ENCODE peak calls at places on chromosomes 6 and 20, in eight cellular contexts. Y, U, W, I, G, P, B and X are unnamed samples.

GRCh38 chr6:43847741-43848630 is 78.0 kb downstream of the VEGFA start:
- DNase-seq in Y (no peak), G (no peak), W (no peak), U (no peak), P (no peak), I (no peak), B (no peak), X (no peak)

GRCh38 chr20:32108814-32109391 is 611 bp upstream of the TM9SF4 start:
- DNase-seq in W (no peak), I (no peak), U (no peak), Y (no peak), G (no peak), P (no peak), B (no peak), X (no peak)

GRCh38 chr6:44668391-44668930 is 281.0 kb downstream of the CDC5L start:
- DNase-seq in B (no peak), U (no peak), I (no peak), G (no peak), Y (no peak), W (no peak), P (no peak), X (no peak)

GRCh38 chr20:1357921-1358671 is 29.2 kb upstream of the SDCBP2 start:
- DNase-seq in B (no peak), Y (no peak), I (no peak), U (no peak), G (no peak), W (peak; percentile 62), P (no peak), X (peak; percentile 49)

GRCh38 chr20:33249456-33249855 is 13.7 kb downstream of the BPIFA1 start:
- DNase-seq in I (no peak), G (no peak), B (no peak), U (no peak), P (no peak), W (no peak), Y (no peak), X (no peak)

GRCh38 chr20:34185766-34186620 is 55.2 kb upstream of the ASIP start:
- DNase-seq in I (no peak), G (no peak), B (peak; percentile 47), U (no peak), W (no peak), Y (no peak), P (no peak), X (peak; percentile 46)

GRCh38 chr6:137820952-137821351 is 46.1 kb upstream of the TNFAIP3 start:
- DNase-seq in B (no peak), W (no peak), Y (no peak), G (no peak), P (no peak), I (no peak), U (no peak), X (peak; percentile 86)

GRCh38 chr6:135655055-135655454 is 157.5 kb upstream of the AHI1 start:
- DNase-seq in U (no peak), W (peak; percentile 31), B (no peak), P (no peak), I (no peak), G (no peak), Y (no peak), X (no peak)

GRCh38 chr20:1958426-1958825 is 35.4 kb downstream of the PDYN start:
- DNase-seq in I (no peak), P (no peak), Y (no peak), G (no peak), W (no peak), B (no peak), U (no peak), X (no peak)

GRCh38 chr20:57013741-57014140 is 252.7 kb downstream of the BMP7 start:
- DNase-seq in G (no peak), P (no peak), Y (no peak), U (no peak), B (no peak), W (no peak), I (no peak), X (no peak)

GRCh38 chr6:44806656-44807055 is 419.1 kb downstream of the CDC5L start:
- DNase-seq in P (no peak), I (no peak), Y (no peak), B (no peak), W (no peak), U (no peak), G (no peak), X (no peak)

GRCh38 chr6:44084231-44085014 is 42.8 kb downstream of the MRPL14 start:
- DNase-seq in P (no peak), Y (no peak), B (no peak), W (peak; percentile 55), G (peak; percentile 69), U (no peak), I (peak; percentile 63), X (no peak)

GRCh38 chr6:145651988-145652387 is 83.3 kb downstream of the EPM2A start:
- DNase-seq in I (no peak), U (no peak), W (no peak), G (no peak), Y (no peak), B (no peak), P (no peak), X (no peak)

GRCh38 chr6:88650979-88651378 is 312.4 kb downstream of the RNGTT start:
- DNase-seq in G (no peak), I (no peak), W (no peak), U (no peak), B (no peak), P (no peak), Y (no peak), X (no peak)

GRCh38 chr6:67047996-67048395 is 1341.0 kb upstream of the EYS start:
- DNase-seq in P (no peak), W (no peak), I (no peak), U (no peak), Y (no peak), B (no peak), G (no peak), X (no peak)

GRCh38 chr6:38158762-38159350 is 339.3 kb downstream of the ZFAND3 start:
- DNase-seq in U (no peak), P (no peak), I (no peak), B (no peak), G (no peak), Y (no peak), W (no peak), X (no peak)

GRCh38 chr6:156756630-156757610 is 20.3 kb upstream of the ARID1B start:
- DNase-seq in G (no peak), I (no peak), U (no peak), Y (no peak), B (no peak), W (no peak), P (no peak), X (no peak)

GRCh38 chr6:149766156-149766768 is 16.7 kb downstream of the PCMT1 start:
- DNase-seq in W (peak; percentile 92), P (no peak), Y (no peak), G (peak; percentile 70), B (no peak), U (no peak), I (no peak), X (peak; percentile 81)

GRCh38 chr20:8934362-8934761 is 134.5 kb upstream of the PLCB4 start:
- DNase-seq in W (no peak), U (no peak), B (no peak), P (no peak), Y (no peak), G (no peak), I (no peak), X (no peak)

GRCh38 chr20:47607208-47607613 is 105.5 kb downstream of the NCOA3 start:
- DNase-seq in B (no peak), G (peak; percentile 14), U (no peak), I (no peak), P (no peak), Y (no peak), W (peak; percentile 55), X (peak; percentile 69)

GRCh38 chr6:31844507-31844906 is 17.0 kb downstream of the HSPA1B start:
- DNase-seq in I (no peak), U (no peak), Y (no peak), W (no peak), G (no peak), B (no peak), P (no peak), X (no peak)

GRCh38 chr6:85111481-85112001 is 338.3 kb upstream of the NT5E start:
- DNase-seq in G (no peak), Y (no peak), B (no peak), U (no peak), W (peak; percentile 89), I (no peak), P (no peak), X (no peak)
- H3K4me3 ChIP-seq in G (no peak overlapping the region), Y (no peak overlapping the region), B (no peak overlapping the region), U (no peak overlapping the region), W (no peak overlapping the region), I (no peak overlapping the region), P (no peak overlapping the region), X (no peak overlapping the region)

DNA sequence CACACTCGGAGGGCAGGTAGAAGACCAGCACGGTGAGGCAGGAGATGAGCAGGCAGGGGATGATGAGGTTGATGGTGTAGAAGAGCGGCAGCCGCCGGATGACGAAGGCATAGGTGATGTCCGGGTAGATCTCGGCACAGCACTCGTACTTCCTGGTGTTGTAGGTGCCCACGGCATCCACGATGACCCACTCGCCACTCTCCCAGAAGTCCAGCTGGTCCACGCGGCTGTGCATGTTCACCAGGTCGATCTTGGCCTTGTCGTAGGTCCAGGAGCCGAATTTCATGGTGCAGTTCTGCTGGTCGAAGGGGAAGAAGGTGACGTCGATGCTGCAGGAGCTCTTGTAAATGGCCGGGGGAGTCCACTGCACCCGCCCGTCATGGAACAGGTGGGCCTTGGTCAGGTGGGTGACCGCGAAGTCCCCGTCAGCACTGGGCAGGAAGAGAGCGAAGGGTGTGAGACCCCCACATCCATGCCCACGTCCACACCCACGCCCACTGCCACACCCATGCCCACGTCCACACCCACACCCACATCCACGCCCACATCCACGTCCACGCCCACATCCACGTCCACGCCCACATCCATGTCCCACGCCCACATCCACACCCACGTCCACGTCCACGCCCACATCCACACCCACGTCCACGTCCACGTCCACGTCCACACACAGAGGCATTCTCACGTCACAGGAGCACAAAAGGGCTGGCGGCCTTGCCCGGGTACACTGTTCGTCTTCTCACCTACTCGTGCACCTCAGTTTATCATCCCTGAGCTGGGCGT is 10.4 kb downstream of the CHRNA4 start:
- DNase-seq in W (no peak), I (no peak), G (no peak), U (no peak), B (no peak), Y (no peak), P (no peak), X (no peak)
- H3K4me3 ChIP-seq in W (no peak overlapping the region), I (no peak overlapping the region), G (no peak overlapping the region), U (no peak overlapping the region), B (no peak overlapping the region), Y (no peak overlapping the region), P (no peak overlapping the region), X (no peak overlapping the region)

GRCh38 chr6:36735110-36735971 is 37.7 kb downstream of the RAB44 start:
- DNase-seq in G (peak; percentile 93), W (peak; percentile 61), B (peak; percentile 52), P (no peak), I (peak; percentile 85), Y (peak; percentile 59), U (no peak), X (peak; percentile 98)
- H3K4me3 ChIP-seq in G (peak overlapping the region; percentile 25), W (no peak overlapping the region), B (peak overlapping the region; percentile 8), P (no peak overlapping the region), I (peak overlapping the region; percentile 33), Y (peak overlapping the region; percentile 38), U (no peak overlapping the region), X (peak overlapping the region; percentile 53)

DNA sequence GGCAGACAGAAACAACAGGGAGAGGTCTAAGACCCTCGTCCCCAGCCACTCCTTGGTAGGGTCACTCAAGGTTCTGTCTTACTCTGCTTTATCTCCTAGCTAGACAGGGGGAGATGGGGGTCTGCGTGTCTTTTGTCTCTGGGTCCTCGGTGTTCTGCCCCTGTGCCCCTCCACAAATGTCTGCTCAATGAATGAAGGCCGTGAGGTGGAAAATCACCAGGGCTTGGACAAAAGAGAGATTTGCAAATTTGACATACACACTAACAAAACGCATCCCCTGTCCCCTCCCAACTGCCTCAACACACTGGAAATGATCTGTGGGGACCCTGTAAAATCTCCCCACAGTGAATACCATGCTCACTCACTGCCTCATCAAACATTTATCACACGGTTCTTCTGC is 13.2 kb upstream of the VAPB start:
- DNase-seq in W (no peak), I (no peak), G (no peak), P (no peak), Y (no peak), U (no peak), B (no peak), X (no peak)
- H3K4me3 ChIP-seq in W (no peak overlapping the region), I (no peak overlapping the region), G (no peak overlapping the region), P (no peak overlapping the region), Y (no peak overlapping the region), U (no peak overlapping the region), B (no peak overlapping the region), X (no peak overlapping the region)